ENCODE peak calls at places on chromosome 19, in four cellular contexts. X is dorsolateral prefrontal cortex; J is activated naive CD4-positive, alpha-beta T cell treated with anti-CD3 and anti-CD28 coated beads, Interleukin-2, amount 50 U/mL, for 72 hours; B is fibroblast of the conjunctiva. K is an unnamed sample.

GRCh38 chr19:38062959-38063786 is 156.2 kb downstream of the SIPA1L3 start:
- DNase-seq in X (no peak), J (no peak), B (no peak), K (no peak)

GRCh38 chr19:13207237-13208130 is 57.3 kb downstream of the IER2 start:
- DNase-seq in X (no peak), J (no peak), B (no peak), K (no peak)

GRCh38 chr19:6423499-6424189 is 967 bp downstream of the KHSRP start:
- DNase-seq in X (no peak), J (peak; percentile 51), B (peak; percentile 20), K (no peak)

GRCh38 chr19:2812414-2813234 is 7.0 kb upstream of the ZNF554 start:
- DNase-seq in X (no peak), J (no peak), B (no peak), K (no peak)

GRCh38 chr19:41431426-41432386 is 4.5 kb upstream of the B3GNT8 start:
- DNase-seq in X (no peak), J (no peak), B (peak; percentile 18), K (no peak)

GRCh38 chr19:11137542-11138384 is 17.8 kb downstream of the SPC24 start:
- DNase-seq in X (peak; percentile 69), J (peak; percentile 41), B (peak; percentile 85), K (peak; percentile 71)

GRCh38 chr19:38496603-38497487 is 63.4 kb downstream of the RYR1 start:
- DNase-seq in X (no peak), J (no peak), B (no peak), K (no peak)

GRCh38 chr19:48415395-48415794 is 21.9 kb downstream of the GRIN2D start:
- DNase-seq in X (no peak), J (peak; percentile 73), B (no peak), K (no peak)

GRCh38 chr19:33551676-33552075 is 30.1 kb upstream of the PEPD start:
- DNase-seq in X (no peak), J (no peak), B (no peak), K (no peak)

GRCh38 chr19:19371056-19371455 is 34.4 kb upstream of the GATAD2A start:
- DNase-seq in X (no peak), J (no peak), B (no peak), K (no peak)

GRCh38 chr19:55228015-55228391 is 560 bp downstream of the TMEM86B start:
- DNase-seq in X (no peak), J (no peak), B (no peak), K (no peak)

GRCh38 chr19:49555600-49556411 is 24.6 kb downstream of the NOSIP start:
- DNase-seq in X (no peak), J (peak; percentile 71), B (peak; percentile 30), K (no peak)

GRCh38 chr19:45275370-45275971 is 24.4 kb downstream of the MARK4 start:
- DNase-seq in X (no peak), J (no peak), B (peak; percentile 44), K (no peak)

GRCh38 chr19:49214701-49215100 is 57.1 kb downstream of the TRPM4 start:
- DNase-seq in X (no peak), J (no peak), B (no peak), K (no peak)

GRCh38 chr19:46946611-46947238 is 72.9 kb upstream of the NPAS1 start:
- DNase-seq in X (no peak), J (no peak), B (no peak), K (no peak)

GRCh38 chr19:38252385-38252784 is 3.8 kb downstream of the PPP1R14A start:
- DNase-seq in X (no peak), J (no peak), B (no peak), K (no peak)

GRCh38 chr19:39152066-39152465 is 26.5 kb downstream of the PAK4 start:
- DNase-seq in X (no peak), J (no peak), B (no peak), K (no peak)

GRCh38 chr19:15201374-15202023 is 704 bp upstream of the NOTCH3 start:
- DNase-seq in X (no peak), J (no peak), B (no peak), K (no peak)

GRCh38 chr19:49565261-49565660 is 15.1 kb downstream of the NOSIP start:
- DNase-seq in X (no peak), J (no peak), B (peak; percentile 13), K (no peak)

GRCh38 chr19:31126236-31126635 is 223.0 kb downstream of the TSHZ3 start:
- DNase-seq in X (no peak), J (no peak), B (no peak), K (no peak)

GRCh38 chr19:3358392-3358918 is 7.9 kb upstream of the NFIC start:
- DNase-seq in X (no peak), J (no peak), B (no peak), K (no peak)

GRCh38 chr19:47266401-47266885 is 8.2 kb upstream of the INAFM1 start:
- DNase-seq in X (no peak), J (no peak), B (no peak), K (no peak)

GRCh38 chr19:51375504-51376221 is 3.2 kb upstream of the NKG7 start:
- DNase-seq in X (no peak), J (no peak), B (no peak), K (no peak)

GRCh38 chr19:5296021-5296420 is 44.6 kb downstream of the PTPRS start:
- DNase-seq in X (no peak), J (no peak), B (no peak), K (no peak)

GRCh38 chr19:19475845-19476828 is 39.2 kb downstream of the TSSK6 start:
- DNase-seq in X (no peak), J (no peak), B (peak; percentile 31), K (no peak)

GRCh38 chr19:41064974-41065569 is 23.2 kb upstream of the CYP2A13 start:
- DNase-seq in X (no peak), J (no peak), B (peak; percentile 16), K (no peak)

GRCh38 chr19:35431147-35431807 is 16.8 kb upstream of the FFAR2 start:
- DNase-seq in X (no peak), J (no peak), B (no peak), K (no peak)

GRCh38 chr19:41937976-41938375 is 9.7 kb upstream of the ERFL start:
- DNase-seq in X (no peak), J (no peak), B (no peak), K (no peak)

GRCh38 chr19:18239303-18239702 is 13.1 kb upstream of the PDE4C start:
- DNase-seq in X (no peak), J (no peak), B (no peak), K (no peak)

GRCh38 chr19:5927439-5927821 is 13.4 kb downstream of the CAPS start:
- DNase-seq in X (no peak), J (no peak), B (no peak), K (no peak)

GRCh38 chr19:6723108-6723618 is 2.7 kb upstream of the C3 start:
- DNase-seq in X (no peak), J (no peak), B (no peak), K (no peak)

GRCh38 chr19:45716314-45717130 is 14.2 kb downstream of the FBXO46 start:
- DNase-seq in X (no peak), J (no peak), B (no peak), K (no peak)

GRCh38 chr19:18290250-18291018 is 9.0 kb upstream of the JUND start:
- DNase-seq in X (no peak), J (peak; percentile 87), B (no peak), K (no peak)

GRCh38 chr19:23392706-23393105 is 2.6 kb downstream of the ZNF91 start:
- DNase-seq in X (no peak), J (no peak), B (no peak), K (no peak)

GRCh38 chr19:38452430-38453366 is 19.2 kb downstream of the RYR1 start:
- DNase-seq in X (no peak), J (no peak), B (no peak), K (no peak)

K was measured in amygdala.